ENCODE peak calls at places on chromosome 20, in seven cellular contexts. O is RWPE1, H is tibial artery, X is GM20000, D is testis, L is cardiac muscle cell, S is GM13977. T is an unnamed sample.

GRCh38 chr20:57395111-57395959 is 4.1 kb downstream of the RBM38 start:
- DNase-seq in O (peak), H (peak), X (no peak), D (peak), L (peak), S (no peak), T (no peak)

GRCh38 chr20:1830240-1830639 is 65.0 kb upstream of the SIRPA start:
- DNase-seq in O (peak), H (no peak), X (no peak), D (peak), L (peak), S (no peak), T (no peak)

GRCh38 chr20:10798811-10799210 is 125.0 kb upstream of the JAG1 start:
- DNase-seq in O (peak), H (no peak), X (no peak), D (no peak), L (no peak), S (no peak), T (no peak)

GRCh38 chr20:8194721-8195120 is 62.7 kb downstream of the PLCB1 start:
- DNase-seq in O (no peak), H (no peak), X (no peak), D (no peak), L (no peak), S (no peak), T (no peak)

GRCh38 chr20:16064991-16065707 is 508.1 kb downstream of the KIF16B start:
- DNase-seq in O (no peak), H (no peak), X (no peak), D (peak), L (peak), S (no peak), T (no peak)

GRCh38 chr20:44959082-44959895 is 908 bp downstream of the TOMM34 start:
- DNase-seq in O (peak), H (no peak), X (peak), D (peak), L (peak), S (peak), T (no peak)

GRCh38 chr20:36891211-36891610 is 15.3 kb downstream of the TLDC2 start:
- DNase-seq in O (no peak), H (no peak), X (no peak), D (no peak), L (no peak), S (no peak), T (no peak)

GRCh38 chr20:34895465-34895864 is 19.1 kb downstream of the ACSS2 start:
- DNase-seq in O (no peak), H (no peak), X (no peak), D (no peak), L (no peak), S (no peak), T (no peak)

GRCh38 chr20:1888796-1889463 is 6.3 kb upstream of the SIRPA start:
- DNase-seq in O (peak), H (peak), X (no peak), D (no peak), L (no peak), S (no peak), T (no peak)

GRCh38 chr20:3797592-3798404 is 1.7 kb downstream of the CDC25B start:
- DNase-seq in O (peak), H (no peak), X (peak), D (no peak), L (no peak), S (peak), T (no peak)

GRCh38 chr20:52684911-52685310 is 287.2 kb upstream of the TSHZ2 start:
- DNase-seq in O (no peak), H (no peak), X (no peak), D (no peak), L (no peak), S (no peak), T (no peak)

GRCh38 chr20:64035066-64035932 is 683 bp upstream of the C20orf204 start:
- DNase-seq in O (no peak), H (no peak), X (peak), D (no peak), L (no peak), S (peak), T (peak)

GRCh38 chr20:62734336-62734735 is 25.7 kb downstream of the NTSR1 start:
- DNase-seq in O (no peak), H (no peak), X (no peak), D (no peak), L (no peak), S (no peak), T (no peak)
- TF ChIP-seq CTCF in O (no peak), H (no peak), X (no peak), D (no peak), L (no peak), S (no peak), T (no peak)

GRCh38 chr20:21693322-21693721 is 12.1 kb upstream of the PAX1 start:
- DNase-seq in O (no peak), H (no peak), X (no peak), D (peak), L (peak), S (no peak), T (no peak)
- TF ChIP-seq CTCF in O (no peak), H (no peak), X (peak), D (peak), L (no peak), S (peak), T (peak)

DNA sequence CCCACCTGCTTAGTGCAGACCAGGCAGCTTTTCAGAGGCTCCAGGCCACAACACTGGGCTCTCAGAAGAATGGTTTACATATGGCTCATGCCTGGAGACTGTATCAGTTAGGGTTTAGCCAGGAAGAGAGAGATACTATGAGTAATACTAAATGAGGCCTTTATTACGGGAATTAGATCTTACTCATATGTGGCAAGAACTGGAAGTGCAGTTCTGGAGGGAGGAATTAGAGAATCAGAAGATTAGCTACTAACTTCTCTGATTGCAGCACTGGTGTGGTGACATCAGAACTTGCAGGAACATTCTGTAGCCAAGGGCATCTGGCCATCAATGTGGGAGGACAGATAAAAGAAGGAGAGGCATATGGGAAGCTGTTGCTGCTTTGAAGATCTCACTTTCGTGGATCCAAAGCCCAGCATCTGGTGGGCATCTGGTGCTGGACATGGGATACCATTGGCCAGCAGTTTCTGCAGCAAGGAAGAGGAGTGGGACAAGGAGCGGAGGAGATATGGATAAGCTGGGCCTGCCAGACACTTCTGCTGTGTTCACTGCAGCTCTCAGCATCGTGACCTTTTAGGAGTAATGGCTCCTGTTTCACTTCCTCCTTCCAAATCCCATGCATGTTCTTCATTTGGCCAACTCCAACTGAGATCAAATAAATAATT is 248.5 kb downstream of the BTBD3 start:
- DNase-seq in O (peak), H (no peak), X (no peak), D (peak), L (no peak), S (no peak), T (no peak)
- TF ChIP-seq CTCF in O (no peak), H (no peak), X (no peak), D (no peak), L (peak), S (no peak), T (no peak)

GRCh38 chr20:48294942-48295341 is 509.7 kb upstream of the SULF2 start:
- DNase-seq in O (no peak), H (no peak), X (no peak), D (no peak), L (peak), S (no peak), T (no peak)

GRCh38 chr20:48294196-48294595 is 508.9 kb upstream of the SULF2 start:
- DNase-seq in O (no peak), H (no peak), X (no peak), D (no peak), L (no peak), S (no peak), T (no peak)

GRCh38 chr20:48292806-48293205 is 507.5 kb upstream of the SULF2 start:
- DNase-seq in O (peak), H (no peak), X (no peak), D (no peak), L (no peak), S (no peak), T (no peak)

GRCh38 chr20:48295966-48296421 is 510.7 kb upstream of the SULF2 start:
- DNase-seq in O (no peak), H (no peak), X (no peak), D (no peak), L (peak), S (no peak), T (no peak)

GRCh38 chr20:48295445-48295903 is 510.2 kb upstream of the SULF2 start:
- DNase-seq in O (peak), H (no peak), X (no peak), D (no peak), L (peak), S (no peak), T (no peak)
- TF ChIP-seq CTCF in O (peak), H (peak), X (no peak), D (no peak), L (peak), S (no peak), T (no peak)

GRCh38 chr20:50380697-50381040 is 129.5 kb upstream of the PTPN1 start:
- DNase-seq in O (no peak), H (no peak), X (no peak), D (peak), L (no peak), S (no peak), T (no peak)
- TF ChIP-seq CTCF in O (no peak), H (peak), X (peak), D (no peak), L (peak), S (peak), T (no peak)

T was measured in GM06990.